ENCODE peak calls at places on chromosomes 4 and X, in four cellular contexts. One of them, this sample, is unnamed.

GRCh38 chr4:99960648-99961047 is 10.6 kb upstream of the H2AZ1 start:
- DNase-seq in COR-L47: no peak
- DNase-seq in C1 segment of cervical spinal cord: no peak
- DNase-seq in kidney glomerular epithelial cell: no peak
- DNase-seq in this sample: no peak

GRCh38 chrX:154719132-154719675 is 31.7 kb downstream of the GAB3 start:
- DNase-seq in C1 segment of cervical spinal cord: no peak
- DNase-seq in COR-L47: no peak
- DNase-seq in kidney glomerular epithelial cell: no peak
- DNase-seq in this sample: no peak

GRCh38 chr4:20512053-20512810 is 188.0 kb upstream of the PACRGL start:
- DNase-seq in kidney glomerular epithelial cell: no peak
- DNase-seq in COR-L47: peak
- DNase-seq in C1 segment of cervical spinal cord: no peak
- DNase-seq in this sample: no peak

GRCh38 chrX:50691820-50692219 is 122.2 kb downstream of the SHROOM4 start:
- DNase-seq in kidney glomerular epithelial cell: peak
- DNase-seq in COR-L47: peak
- DNase-seq in C1 segment of cervical spinal cord: peak
- DNase-seq in this sample: no peak

GRCh38 chr4:2009651-2010233 is 968 bp upstream of the NELFA start:
- DNase-seq in C1 segment of cervical spinal cord: peak
- DNase-seq in kidney glomerular epithelial cell: peak
- DNase-seq in COR-L47: peak
- DNase-seq in this sample: peak

GRCh38 chr4:142311916-142312315 is 534.2 kb downstream of the INPP4B start:
- DNase-seq in C1 segment of cervical spinal cord: no peak
- DNase-seq in kidney glomerular epithelial cell: no peak
- DNase-seq in COR-L47: no peak
- DNase-seq in this sample: no peak

GRCh38 chr4:176718881-176719280 is 73.8 kb downstream of the VEGFC start:
- DNase-seq in COR-L47: no peak
- DNase-seq in C1 segment of cervical spinal cord: no peak
- DNase-seq in kidney glomerular epithelial cell: no peak
- DNase-seq in this sample: no peak

GRCh38 chr4:183912585-183912984 is 7.5 kb downstream of the STOX2 start:
- DNase-seq in COR-L47: no peak
- DNase-seq in kidney glomerular epithelial cell: no peak
- DNase-seq in C1 segment of cervical spinal cord: no peak
- DNase-seq in this sample: no peak

GRCh38 chrX:10033360-10034007 is 66.3 kb downstream of the CLDN34 start:
- DNase-seq in kidney glomerular epithelial cell: no peak
- DNase-seq in COR-L47: no peak
- DNase-seq in C1 segment of cervical spinal cord: no peak
- DNase-seq in this sample: no peak

GRCh38 chrX:111779582-111779981 is 96.4 kb upstream of the TRPC5OS start:
- DNase-seq in COR-L47: no peak
- DNase-seq in C1 segment of cervical spinal cord: no peak
- DNase-seq in kidney glomerular epithelial cell: no peak
- DNase-seq in this sample: no peak

GRCh38 chrX:67543818-67544217 is at the start of gene AR:
- DNase-seq in C1 segment of cervical spinal cord: no peak
- DNase-seq in COR-L47: no peak
- DNase-seq in kidney glomerular epithelial cell: no peak
- DNase-seq in this sample: no peak

GRCh38 chrX:128975716-128976115 is 547.6 kb downstream of the SMARCA1 start:
- DNase-seq in C1 segment of cervical spinal cord: peak
- DNase-seq in COR-L47: peak
- DNase-seq in kidney glomerular epithelial cell: peak
- DNase-seq in this sample: no peak

GRCh38 chr4:2178986-2179385 is 62.9 kb downstream of the HAUS3 start:
- DNase-seq in C1 segment of cervical spinal cord: no peak
- DNase-seq in COR-L47: no peak
- DNase-seq in kidney glomerular epithelial cell: no peak
- DNase-seq in this sample: no peak

GRCh38 chrX:152656890-152657289 is 19.2 kb downstream of the GABRQ start:
- DNase-seq in COR-L47: no peak
- DNase-seq in kidney glomerular epithelial cell: no peak
- DNase-seq in C1 segment of cervical spinal cord: no peak
- DNase-seq in this sample: no peak

GRCh38 chr4:13654158-13654797 is 26.8 kb upstream of the BOD1L1 start:
- DNase-seq in kidney glomerular epithelial cell: peak
- DNase-seq in COR-L47: peak
- DNase-seq in C1 segment of cervical spinal cord: peak
- DNase-seq in this sample: no peak

GRCh38 chrX:113001836-113002235 is 161.2 kb upstream of the AMOT start:
- DNase-seq in C1 segment of cervical spinal cord: no peak
- DNase-seq in COR-L47: no peak
- DNase-seq in kidney glomerular epithelial cell: no peak
- DNase-seq in this sample: no peak

GRCh38 chrX:38095971-38096529 is 89.7 kb downstream of the SYTL5 start:
- DNase-seq in C1 segment of cervical spinal cord: no peak
- DNase-seq in kidney glomerular epithelial cell: peak
- DNase-seq in COR-L47: no peak
- DNase-seq in this sample: peak

GRCh38 chrX:42818151-42818921 is 40.4 kb upstream of the PPP1R2C start:
- DNase-seq in COR-L47: no peak
- DNase-seq in C1 segment of cervical spinal cord: no peak
- DNase-seq in kidney glomerular epithelial cell: no peak
- DNase-seq in this sample: no peak

GRCh38 chr4:90186229-90186628 is 59.0 kb downstream of the CCSER1 start:
- DNase-seq in C1 segment of cervical spinal cord: no peak
- DNase-seq in kidney glomerular epithelial cell: no peak
- DNase-seq in COR-L47: no peak
- DNase-seq in this sample: no peak

GRCh38 chr4:186778134-186778533 is 54.5 kb upstream of the FAT1 start:
- DNase-seq in COR-L47: no peak
- DNase-seq in kidney glomerular epithelial cell: no peak
- DNase-seq in C1 segment of cervical spinal cord: no peak
- DNase-seq in this sample: no peak

GRCh38 chr4:19002170-19002569 is 980.6 kb upstream of the LCORL start:
- DNase-seq in C1 segment of cervical spinal cord: no peak
- DNase-seq in kidney glomerular epithelial cell: no peak
- DNase-seq in COR-L47: no peak
- DNase-seq in this sample: no peak